ENCODE peak calls at places on chromosomes 2 and 18, in seven cellular contexts. One of them, this sample, is unnamed.

GRCh38 chr18:39835303-39836030 is 2119.6 kb upstream of the PIK3C3 start:
- DNase-seq in fibroblast of lung: peak
- DNase-seq in A673: no peak
- DNase-seq in PC-9: no peak
- DNase-seq in transverse colon: no peak
- DNase-seq in left ventricle myocardium inferior: no peak
- DNase-seq in IMR-90: peak
- DNase-seq in this sample: no peak

GRCh38 chr18:37566479-37567060 is 972 bp upstream of the CELF4 start:
- DNase-seq in fibroblast of lung: no peak
- DNase-seq in transverse colon: no peak
- DNase-seq in left ventricle myocardium inferior: no peak
- DNase-seq in IMR-90: no peak
- DNase-seq in PC-9: no peak
- DNase-seq in A673: peak
- DNase-seq in this sample: peak

GRCh38 chr2:71679481-71679880 is 226.1 kb downstream of the DYSF start:
- DNase-seq in A673: peak
- DNase-seq in fibroblast of lung: no peak
- DNase-seq in PC-9: no peak
- DNase-seq in transverse colon: no peak
- DNase-seq in IMR-90: no peak
- DNase-seq in left ventricle myocardium inferior: no peak
- DNase-seq in this sample: no peak

GRCh38 chr2:238910751-238911351 is 63.0 kb downstream of the TWIST2 start:
- DNase-seq in left ventricle myocardium inferior: no peak
- DNase-seq in IMR-90: no peak
- DNase-seq in A673: no peak
- DNase-seq in fibroblast of lung: no peak
- DNase-seq in PC-9: peak
- DNase-seq in transverse colon: no peak
- DNase-seq in this sample: no peak

GRCh38 chr2:76197842-76198448 is 487.2 kb upstream of the GCFC2 start:
- DNase-seq in IMR-90: peak
- DNase-seq in left ventricle myocardium inferior: peak
- DNase-seq in transverse colon: peak
- DNase-seq in PC-9: peak
- DNase-seq in fibroblast of lung: peak
- DNase-seq in A673: peak
- DNase-seq in this sample: peak

GRCh38 chr2:134917958-134918517 is 584 bp upstream of the CCNT2 start:
- DNase-seq in PC-9: no peak
- DNase-seq in left ventricle myocardium inferior: no peak
- DNase-seq in transverse colon: no peak
- DNase-seq in IMR-90: no peak
- DNase-seq in A673: no peak
- DNase-seq in fibroblast of lung: no peak
- DNase-seq in this sample: no peak

GRCh38 chr2:133886735-133887675 is 318.7 kb upstream of the NCKAP5 start:
- DNase-seq in IMR-90: peak
- DNase-seq in PC-9: peak
- DNase-seq in left ventricle myocardium inferior: peak
- DNase-seq in fibroblast of lung: peak
- DNase-seq in A673: peak
- DNase-seq in transverse colon: peak
- DNase-seq in this sample: peak

GRCh38 chr18:3626927-3627240 is 176.9 kb downstream of the TGIF1 start:
- DNase-seq in left ventricle myocardium inferior: no peak
- DNase-seq in IMR-90: no peak
- DNase-seq in transverse colon: no peak
- DNase-seq in fibroblast of lung: no peak
- DNase-seq in PC-9: no peak
- DNase-seq in A673: no peak
- DNase-seq in this sample: no peak

GRCh38 chr2:121362776-121363175 is 77.8 kb upstream of the TFCP2L1 start:
- DNase-seq in PC-9: no peak
- DNase-seq in IMR-90: no peak
- DNase-seq in left ventricle myocardium inferior: no peak
- DNase-seq in A673: no peak
- DNase-seq in fibroblast of lung: peak
- DNase-seq in transverse colon: no peak
- DNase-seq in this sample: no peak

GRCh38 chr18:79484661-79485621 is 89.2 kb downstream of the NFATC1 start:
- DNase-seq in IMR-90: peak
- DNase-seq in transverse colon: peak
- DNase-seq in PC-9: peak
- DNase-seq in fibroblast of lung: peak
- DNase-seq in left ventricle myocardium inferior: peak
- DNase-seq in A673: peak
- DNase-seq in this sample: peak
- H3K27ac ChIP-seq in IMR-90: peak
- H3K27ac ChIP-seq in transverse colon: no peak
- H3K27ac ChIP-seq in PC-9: no peak
- H3K27ac ChIP-seq in fibroblast of lung: peak
- H3K27ac ChIP-seq in left ventricle myocardium inferior: peak
- H3K27ac ChIP-seq in A673: peak
- H3K27ac ChIP-seq in this sample: no peak

GRCh38 chr2:27233341-27233740 is 16.2 kb downstream of the CAD start:
- DNase-seq in PC-9: no peak
- DNase-seq in A673: no peak
- DNase-seq in IMR-90: no peak
- DNase-seq in transverse colon: no peak
- DNase-seq in fibroblast of lung: no peak
- DNase-seq in left ventricle myocardium inferior: no peak
- DNase-seq in this sample: no peak

GRCh38 chr2:27236136-27236535 is 19.0 kb downstream of the CAD start:
- DNase-seq in PC-9: no peak
- DNase-seq in transverse colon: no peak
- DNase-seq in IMR-90: no peak
- DNase-seq in left ventricle myocardium inferior: no peak
- DNase-seq in A673: no peak
- DNase-seq in fibroblast of lung: no peak
- DNase-seq in this sample: no peak

GRCh38 chr2:27236626-27237025 is 19.5 kb downstream of the CAD start:
- DNase-seq in IMR-90: no peak
- DNase-seq in left ventricle myocardium inferior: no peak
- DNase-seq in PC-9: no peak
- DNase-seq in transverse colon: no peak
- DNase-seq in A673: no peak
- DNase-seq in fibroblast of lung: no peak
- DNase-seq in this sample: no peak

GRCh38 chr2:27227501-27227900 is 10.3 kb downstream of the CAD start:
- DNase-seq in transverse colon: no peak
- DNase-seq in IMR-90: no peak
- DNase-seq in PC-9: no peak
- DNase-seq in left ventricle myocardium inferior: no peak
- DNase-seq in fibroblast of lung: no peak
- DNase-seq in A673: no peak
- DNase-seq in this sample: no peak

GRCh38 chr2:27231921-27232320 is 14.8 kb downstream of the CAD start:
- DNase-seq in IMR-90: no peak
- DNase-seq in left ventricle myocardium inferior: no peak
- DNase-seq in transverse colon: no peak
- DNase-seq in PC-9: no peak
- DNase-seq in fibroblast of lung: no peak
- DNase-seq in A673: no peak
- DNase-seq in this sample: no peak
- TF ChIP-seq CTCF in IMR-90: no peak
- TF ChIP-seq CTCF in left ventricle myocardium inferior: no peak
- TF ChIP-seq CTCF in transverse colon: no peak
- TF ChIP-seq CTCF in PC-9: no peak
- TF ChIP-seq CTCF in fibroblast of lung: no peak
- TF ChIP-seq CTCF in A673: no peak
- TF ChIP-seq CTCF in this sample: no peak

DNA sequence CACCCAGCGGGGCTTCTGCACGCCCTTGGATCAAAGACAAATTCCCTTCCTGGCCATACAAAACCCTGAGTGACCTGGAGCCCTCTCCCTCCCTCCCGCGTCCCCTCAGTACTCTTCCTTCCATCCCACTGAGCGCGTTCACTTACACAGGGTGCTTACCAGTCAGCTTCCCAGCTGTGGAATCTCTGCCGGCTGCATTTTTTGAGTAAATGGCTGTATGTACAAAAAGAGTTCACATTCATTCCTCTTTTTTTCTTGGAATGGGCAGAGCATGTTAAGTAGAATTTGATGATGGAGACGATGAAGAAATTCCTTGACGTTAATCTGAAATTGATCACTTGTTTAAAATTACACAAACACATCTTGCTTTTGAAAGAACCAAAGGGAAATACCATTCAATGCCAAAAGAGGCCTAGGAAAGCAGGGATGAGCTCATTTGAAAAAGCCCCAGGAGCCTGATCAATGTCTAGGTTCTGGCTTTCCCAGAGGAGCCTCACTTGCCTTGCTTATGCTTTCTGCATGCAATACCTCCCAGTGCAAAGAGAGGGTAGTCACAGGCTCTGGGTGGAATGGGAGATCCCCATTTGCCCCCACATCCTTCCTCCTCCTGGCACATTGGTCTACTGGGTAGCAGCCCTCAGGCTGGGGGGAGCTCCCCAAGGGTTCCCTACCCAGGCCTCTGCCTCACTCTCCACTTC is 12.2 kb upstream of the SMAD7 start:
- DNase-seq in IMR-90: peak
- DNase-seq in left ventricle myocardium inferior: no peak
- DNase-seq in A673: no peak
- DNase-seq in transverse colon: no peak
- DNase-seq in fibroblast of lung: peak
- DNase-seq in PC-9: no peak
- DNase-seq in this sample: no peak
- H3K27ac ChIP-seq in IMR-90: peak
- H3K27ac ChIP-seq in left ventricle myocardium inferior: no peak
- H3K27ac ChIP-seq in A673: no peak
- H3K27ac ChIP-seq in transverse colon: no peak
- H3K27ac ChIP-seq in fibroblast of lung: no peak
- H3K27ac ChIP-seq in PC-9: no peak
- H3K27ac ChIP-seq in this sample: no peak

GRCh38 chr2:160241251-160242137 is 41.4 kb upstream of the ITGB6 start:
- DNase-seq in fibroblast of lung: peak
- DNase-seq in IMR-90: peak
- DNase-seq in PC-9: peak
- DNase-seq in A673: peak
- DNase-seq in left ventricle myocardium inferior: no peak
- DNase-seq in transverse colon: peak
- DNase-seq in this sample: no peak
- TF ChIP-seq CTCF in fibroblast of lung: no peak
- TF ChIP-seq CTCF in IMR-90: no peak
- TF ChIP-seq CTCF in PC-9: no peak
- TF ChIP-seq CTCF in A673: no peak
- TF ChIP-seq CTCF in left ventricle myocardium inferior: no peak
- TF ChIP-seq CTCF in transverse colon: no peak
- TF ChIP-seq CTCF in this sample: no peak

GRCh38 chr2:68742638-68743037 is 8.0 kb downstream of the ARHGAP25 start:
- DNase-seq in A673: no peak
- DNase-seq in fibroblast of lung: no peak
- DNase-seq in transverse colon: no peak
- DNase-seq in PC-9: no peak
- DNase-seq in left ventricle myocardium inferior: no peak
- DNase-seq in IMR-90: no peak
- DNase-seq in this sample: no peak

GRCh38 chr2:68741238-68741637 is 6.6 kb downstream of the ARHGAP25 start:
- DNase-seq in A673: no peak
- DNase-seq in left ventricle myocardium inferior: no peak
- DNase-seq in IMR-90: no peak
- DNase-seq in fibroblast of lung: peak
- DNase-seq in transverse colon: no peak
- DNase-seq in PC-9: no peak
- DNase-seq in this sample: no peak

GRCh38 chr2:68741805-68742306 is 7.2 kb downstream of the ARHGAP25 start:
- DNase-seq in PC-9: no peak
- DNase-seq in transverse colon: no peak
- DNase-seq in A673: no peak
- DNase-seq in fibroblast of lung: no peak
- DNase-seq in left ventricle myocardium inferior: no peak
- DNase-seq in IMR-90: peak
- DNase-seq in this sample: no peak

GRCh38 chr2:68739261-68740183 is 4.9 kb downstream of the ARHGAP25 start:
- DNase-seq in IMR-90: no peak
- DNase-seq in PC-9: no peak
- DNase-seq in transverse colon: no peak
- DNase-seq in left ventricle myocardium inferior: no peak
- DNase-seq in A673: no peak
- DNase-seq in fibroblast of lung: no peak
- DNase-seq in this sample: no peak

GRCh38 chr2:68740184-68740914 is 5.7 kb downstream of the ARHGAP25 start:
- DNase-seq in transverse colon: no peak
- DNase-seq in PC-9: no peak
- DNase-seq in IMR-90: peak
- DNase-seq in fibroblast of lung: peak
- DNase-seq in A673: no peak
- DNase-seq in left ventricle myocardium inferior: no peak
- DNase-seq in this sample: no peak
- H3K27ac ChIP-seq in transverse colon: peak
- H3K27ac ChIP-seq in PC-9: no peak
- H3K27ac ChIP-seq in IMR-90: peak
- H3K27ac ChIP-seq in fibroblast of lung: no peak
- H3K27ac ChIP-seq in A673: no peak
- H3K27ac ChIP-seq in left ventricle myocardium inferior: no peak
- H3K27ac ChIP-seq in this sample: no peak

DNA sequence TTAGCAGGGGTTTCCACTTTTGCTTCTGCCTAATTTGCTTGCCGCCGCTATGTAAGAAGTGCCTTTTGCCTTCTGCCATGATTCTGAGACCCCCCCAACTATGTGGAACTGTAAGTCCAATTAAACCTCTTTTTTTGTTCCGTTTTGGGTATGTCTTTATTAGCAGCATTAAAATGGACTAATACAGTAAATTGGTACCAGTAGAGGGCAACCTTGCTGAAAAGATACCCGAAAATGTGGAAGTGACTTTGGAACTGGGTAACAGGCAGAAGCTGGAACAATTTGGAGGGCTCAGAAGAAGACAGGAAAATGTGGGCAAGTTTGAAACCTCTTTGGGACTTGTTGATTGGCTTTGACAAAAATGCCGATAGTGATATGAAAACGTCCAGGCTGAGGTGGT is 216.1 kb upstream of the FSIP2 start:
- DNase-seq in left ventricle myocardium inferior: no peak
- DNase-seq in fibroblast of lung: no peak
- DNase-seq in PC-9: no peak
- DNase-seq in A673: peak
- DNase-seq in IMR-90: no peak
- DNase-seq in transverse colon: no peak
- DNase-seq in this sample: no peak
- TF ChIP-seq CTCF in left ventricle myocardium inferior: no peak
- TF ChIP-seq CTCF in fibroblast of lung: no peak
- TF ChIP-seq CTCF in PC-9: peak
- TF ChIP-seq CTCF in A673: peak
- TF ChIP-seq CTCF in IMR-90: no peak
- TF ChIP-seq CTCF in transverse colon: no peak
- TF ChIP-seq CTCF in this sample: no peak

GRCh38 chr2:144524190-144524957 is 4.5 kb upstream of the ZEB2 start:
- DNase-seq in PC-9: no peak
- DNase-seq in left ventricle myocardium inferior: peak
- DNase-seq in A673: peak
- DNase-seq in fibroblast of lung: peak
- DNase-seq in transverse colon: peak
- DNase-seq in IMR-90: no peak
- DNase-seq in this sample: peak
- H3K27ac ChIP-seq in PC-9: no peak
- H3K27ac ChIP-seq in left ventricle myocardium inferior: peak
- H3K27ac ChIP-seq in A673: peak
- H3K27ac ChIP-seq in fibroblast of lung: peak
- H3K27ac ChIP-seq in transverse colon: peak
- H3K27ac ChIP-seq in IMR-90: peak
- H3K27ac ChIP-seq in this sample: peak